ENCODE peak calls at places on chromosomes 5 and 9, in seven cellular contexts. S is Kasumi-1, R is NCI-H187 treated with DMSO at 0.1 percent for 48 hours, T is midbrain, A is EL, Y is NCI-H146, L is nephron progenitor cell. I is an unnamed sample.

GRCh38 chr9:137430723-137431415 is 7.7 kb downstream of the NOXA1 start:
- DNase-seq in S (no peak), A (no peak), T (no peak), R (no peak), L (no peak), Y (no peak), I (no peak)

GRCh38 chr9:129773262-129774048 is 20.6 kb upstream of the PTGES start:
- DNase-seq in L (no peak), A (peak), S (no peak), Y (no peak), R (no peak), T (no peak), I (no peak)

GRCh38 chr5:91367374-91367773 is 15.7 kb downstream of the ARRDC3 start:
- DNase-seq in T (no peak), L (no peak), R (no peak), S (no peak), A (no peak), Y (no peak), I (no peak)

GRCh38 chr9:114696814-114697544 is 15.0 kb upstream of the TEX48 start:
- DNase-seq in S (no peak), A (peak), T (no peak), L (no peak), R (no peak), Y (no peak), I (no peak)

GRCh38 chr9:132498811-132499210 is 83.6 kb upstream of the BARHL1 start:
- DNase-seq in R (no peak), Y (no peak), S (no peak), T (no peak), A (peak), L (peak), I (peak)

GRCh38 chr5:81755320-81755719 is 4.4 kb upstream of the SSBP2 start:
- DNase-seq in L (no peak), Y (no peak), A (peak), T (no peak), S (no peak), R (no peak), I (peak)

GRCh38 chr5:652773-653350 is 40.3 kb downstream of the TPPP start:
- DNase-seq in T (no peak), Y (peak), R (no peak), S (no peak), A (no peak), L (no peak), I (no peak)

GRCh38 chr5:132766020-132766805 is 10.8 kb downstream of the SEPTIN8 start:
- DNase-seq in Y (no peak), A (no peak), L (no peak), S (no peak), R (no peak), T (no peak), I (no peak)

GRCh38 chr5:24735284-24735683 is 90.5 kb upstream of the CDH10 start:
- DNase-seq in A (no peak), L (no peak), S (no peak), R (no peak), T (no peak), Y (no peak), I (no peak)

GRCh38 chr9:35110327-35110758 is 5.3 kb downstream of the ATOSB start:
- DNase-seq in Y (no peak), S (no peak), A (peak), L (no peak), R (no peak), T (peak), I (no peak)

GRCh38 chr5:130109152-130109551 is 204.9 kb downstream of the CHSY3 start:
- DNase-seq in R (no peak), Y (no peak), L (no peak), T (peak), S (peak), A (peak), I (peak)

GRCh38 chr9:76846307-76846706 is 59.6 kb downstream of the PRUNE2 start:
- DNase-seq in T (no peak), Y (no peak), R (no peak), S (no peak), A (peak), L (no peak), I (no peak)

GRCh38 chr5:150253416-150254208 is 36.0 kb downstream of the CAMK2A start:
- DNase-seq in Y (no peak), L (no peak), R (no peak), A (no peak), T (no peak), S (no peak), I (peak)

GRCh38 chr9:36632892-36633291 is 60.2 kb downstream of the MELK start:
- DNase-seq in T (peak), L (no peak), R (no peak), A (peak), S (peak), Y (peak), I (peak)

GRCh38 chr5:26877154-26877553 is 161.2 kb downstream of the CDH9 start:
- DNase-seq in A (no peak), L (no peak), Y (no peak), S (no peak), R (no peak), T (no peak), I (no peak)

GRCh38 chr5:96601811-96602244 is 60.3 kb upstream of the CAST start:
- DNase-seq in A (peak), S (peak), Y (peak), L (peak), T (peak), R (peak), I (peak)

GRCh38 chr5:166341708-166342329 is 1949.6 kb upstream of the WWC1 start:
- DNase-seq in A (no peak), Y (no peak), L (no peak), T (no peak), S (peak), R (no peak), I (peak)

GRCh38 chr5:10366310-10367297 is 13.1 kb downstream of the MARCHF6 start:
- DNase-seq in A (peak), R (no peak), Y (no peak), S (no peak), T (no peak), L (no peak), I (no peak)

GRCh38 chr5:41789434-41789833 is 80.8 kb downstream of the OXCT1 start:
- DNase-seq in R (no peak), S (no peak), L (no peak), T (no peak), Y (no peak), A (no peak), I (no peak)

GRCh38 chr5:145854651-145855258 is 18.1 kb downstream of the GRXCR2 start:
- DNase-seq in S (peak), R (no peak), L (no peak), A (peak), T (no peak), Y (no peak), I (no peak)

GRCh38 chr5:135145985-135146384 is 112.0 kb upstream of the PITX1 start:
- DNase-seq in S (no peak), L (no peak), Y (no peak), A (no peak), T (no peak), R (no peak), I (no peak)

GRCh38 chr5:68884144-68884754 is 209.6 kb upstream of the SLC30A5 start:
- DNase-seq in S (no peak), A (no peak), T (peak), Y (no peak), L (no peak), R (no peak), I (no peak)

GRCh38 chr9:73474625-73475024 is 323.0 kb downstream of the ANXA1 start:
- DNase-seq in T (no peak), R (no peak), L (no peak), Y (no peak), S (no peak), A (no peak), I (no peak)

GRCh38 chr5:73592546-73592945 is 27.0 kb downstream of the UTP15 start:
- DNase-seq in A (peak), L (no peak), Y (no peak), T (no peak), R (no peak), S (no peak), I (no peak)

GRCh38 chr5:153546566-153546965 is 56.1 kb downstream of the GRIA1 start:
- DNase-seq in R (no peak), S (no peak), A (peak), T (no peak), L (no peak), Y (no peak), I (no peak)

GRCh38 chr5:137923856-137924255 is 34.6 kb downstream of the PKD2L2 start:
- DNase-seq in R (no peak), S (peak), L (no peak), A (no peak), Y (no peak), T (peak), I (peak)

GRCh38 chr9:135788576-135789300 is 86.8 kb downstream of the KCNT1 start:
- DNase-seq in A (no peak), L (no peak), Y (no peak), R (no peak), T (no peak), S (no peak), I (no peak)

GRCh38 chr5:71740015-71740753 is 21.1 kb downstream of the CARTPT start:
- DNase-seq in L (no peak), A (no peak), S (no peak), T (no peak), R (no peak), Y (no peak), I (no peak)

GRCh38 chr9:131598121-131598520 is 52.8 kb downstream of the PRRT1B start:
- DNase-seq in L (no peak), T (peak), R (no peak), S (peak), Y (no peak), A (no peak), I (no peak)

GRCh38 chr9:93292664-93293328 is 108.9 kb downstream of the WNK2 start:
- DNase-seq in Y (no peak), R (no peak), S (no peak), T (no peak), A (no peak), L (no peak), I (no peak)

GRCh38 chr9:9214052-9214451 is 1398.8 kb downstream of the PTPRD start:
- DNase-seq in T (no peak), L (no peak), S (no peak), Y (peak), A (no peak), R (no peak), I (no peak)

GRCh38 chr9:136533775-136534157 is 12.1 kb downstream of the NOTCH1 start:
- DNase-seq in Y (no peak), S (peak), L (no peak), R (no peak), A (no peak), T (no peak), I (no peak)

GRCh38 chr9:136539427-136540412 is 6.1 kb downstream of the NOTCH1 start:
- DNase-seq in T (peak), R (no peak), L (no peak), S (peak), A (peak), Y (no peak), I (peak)